ENCODE peak calls at places on chromosome 10, in eight cellular contexts. P, J, B, N, D, H, U and V are unnamed samples.
A peak's percentile ranks its signal among the peaks of the same experiment; 100 is the strongest.

GRCh38 chr10:101047961-101048892 is 13.6 kb upstream of the KAZALD1 start:
- DNase-seq in U (peak; percentile 86), N (no peak), P (no peak), B (no peak), J (no peak), H (no peak), D (no peak), V (no peak)

GRCh38 chr10:83346216-83346910 is 792.9 kb upstream of the GHITM start:
- DNase-seq in N (peak; percentile 22), H (no peak), B (no peak), J (no peak), U (no peak), P (no peak), D (no peak), V (no peak)

GRCh38 chr10:118963963-118964362 is 65.6 kb upstream of the NANOS1 start:
- DNase-seq in N (no peak), D (no peak), U (no peak), H (no peak), B (no peak), J (no peak), P (no peak), V (no peak)

GRCh38 chr10:22252286-22252800 is 34.5 kb upstream of the EBLN1 start:
- DNase-seq in U (no peak), B (no peak), H (peak; percentile 78), P (no peak), J (no peak), N (peak; percentile 64), D (no peak), V (no peak)

GRCh38 chr10:99993994-99994689 is 15.6 kb downstream of the DNMBP start:
- DNase-seq in J (peak; percentile 54), H (no peak), D (no peak), P (peak; percentile 50), N (peak; percentile 93), B (peak; percentile 85), U (peak; percentile 28), V (no peak)

GRCh38 chr10:67788028-67788886 is 49.7 kb downstream of the DNAJC12 start:
- DNase-seq in J (no peak), N (no peak), H (peak; percentile 82), P (peak; percentile 38), B (no peak), D (no peak), U (peak; percentile 95), V (no peak)

GRCh38 chr10:98713586-98713985 is 266.9 kb upstream of the HPS1 start:
- DNase-seq in J (no peak), B (no peak), N (no peak), U (no peak), H (no peak), P (no peak), D (no peak), V (no peak)

GRCh38 chr10:117334075-117334474 is 41.2 kb downstream of the PDZD8 start:
- DNase-seq in H (no peak), J (no peak), P (no peak), B (no peak), U (no peak), N (peak; percentile 40), D (no peak), V (no peak)

GRCh38 chr10:48802611-48803046 is 118.0 kb downstream of the WDFY4 start:
- DNase-seq in B (no peak), H (no peak), D (no peak), P (no peak), N (no peak), J (no peak), U (no peak), V (no peak)

GRCh38 chr10:112834661-112835060 is 115.4 kb upstream of the TCF7L2 start:
- DNase-seq in N (no peak), P (no peak), B (no peak), D (no peak), H (no peak), J (no peak), U (no peak), V (no peak)

GRCh38 chr10:100101526-100102076 is 19.9 kb upstream of the CPN1 start:
- DNase-seq in D (no peak), J (no peak), B (peak; percentile 5), P (peak; percentile 20), H (no peak), N (no peak), U (no peak), V (no peak)

DNA sequence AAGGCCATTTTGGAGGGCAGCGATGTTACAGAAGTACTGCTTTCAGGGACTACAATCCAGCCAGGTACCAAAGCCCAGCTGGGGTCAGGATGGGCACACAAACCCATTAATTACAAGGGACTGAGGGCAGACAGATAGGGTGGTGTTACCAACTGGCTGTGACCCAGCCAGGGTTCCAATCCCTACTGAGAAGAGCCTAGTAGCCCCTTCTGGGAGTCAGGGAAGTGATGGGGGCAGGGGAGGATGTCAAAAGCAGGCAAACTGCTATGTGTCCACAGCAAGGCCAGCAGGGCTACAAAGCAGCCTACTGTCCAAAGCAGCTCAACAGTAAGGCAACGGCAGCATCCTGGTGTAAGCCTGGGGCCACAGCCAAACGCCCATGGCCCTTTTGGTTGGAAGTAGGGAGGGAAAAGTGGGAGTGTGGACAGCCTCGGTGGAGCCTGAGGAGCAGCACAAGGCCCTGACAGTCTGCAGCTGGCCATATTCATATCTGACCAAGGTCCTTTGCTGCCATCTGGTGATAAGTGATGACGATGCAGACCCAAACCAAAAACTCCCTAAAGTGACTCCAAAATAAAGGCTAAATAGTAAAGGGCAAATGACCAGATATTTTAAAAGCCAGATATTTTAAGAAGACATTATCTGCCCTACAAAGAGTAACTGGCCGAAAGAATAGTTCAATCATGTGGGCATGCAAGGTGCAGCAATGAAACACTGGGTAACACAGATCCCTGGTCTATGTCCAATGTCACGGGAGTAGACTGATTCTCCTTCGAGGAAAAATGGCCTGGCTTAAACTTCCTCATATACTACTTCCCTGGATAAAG is 56.9 kb downstream of the XPNPEP1 start:
- DNase-seq in B (peak; percentile 10), J (no peak), P (no peak), D (no peak), H (no peak), U (peak; percentile 52), N (no peak), V (no peak)
- TF ChIP-seq CTCF in B (peak; percentile 68), J (no peak), P (no peak), D (peak; percentile 28), H (peak; percentile 47), U (peak; percentile 63), N (peak; percentile 37), V (peak; percentile 14)

GRCh38 chr10:105070249-105070648 is 429.2 kb downstream of the SORCS3 start:
- DNase-seq in H (no peak), P (no peak), D (no peak), U (no peak), N (no peak), B (no peak), J (no peak), V (no peak)
- TF ChIP-seq CTCF in H (no peak), P (no peak), D (no peak), U (no peak), N (no peak), B (no peak), J (no peak), V (no peak)

GRCh38 chr10:93110472-93111146 is 36.9 kb downstream of the CYP26A1 start:
- DNase-seq in H (no peak), U (no peak), N (no peak), J (no peak), B (no peak), P (no peak), D (no peak), V (no peak)

GRCh38 chr10:93121311-93121710 is 47.6 kb downstream of the CYP26A1 start:
- DNase-seq in N (no peak), B (no peak), U (no peak), J (no peak), D (no peak), P (no peak), H (no peak), V (no peak)

GRCh38 chr10:93113042-93113441 is 39.3 kb downstream of the CYP26A1 start:
- DNase-seq in H (no peak), U (no peak), J (no peak), P (no peak), N (no peak), B (no peak), D (no peak), V (no peak)

DNA sequence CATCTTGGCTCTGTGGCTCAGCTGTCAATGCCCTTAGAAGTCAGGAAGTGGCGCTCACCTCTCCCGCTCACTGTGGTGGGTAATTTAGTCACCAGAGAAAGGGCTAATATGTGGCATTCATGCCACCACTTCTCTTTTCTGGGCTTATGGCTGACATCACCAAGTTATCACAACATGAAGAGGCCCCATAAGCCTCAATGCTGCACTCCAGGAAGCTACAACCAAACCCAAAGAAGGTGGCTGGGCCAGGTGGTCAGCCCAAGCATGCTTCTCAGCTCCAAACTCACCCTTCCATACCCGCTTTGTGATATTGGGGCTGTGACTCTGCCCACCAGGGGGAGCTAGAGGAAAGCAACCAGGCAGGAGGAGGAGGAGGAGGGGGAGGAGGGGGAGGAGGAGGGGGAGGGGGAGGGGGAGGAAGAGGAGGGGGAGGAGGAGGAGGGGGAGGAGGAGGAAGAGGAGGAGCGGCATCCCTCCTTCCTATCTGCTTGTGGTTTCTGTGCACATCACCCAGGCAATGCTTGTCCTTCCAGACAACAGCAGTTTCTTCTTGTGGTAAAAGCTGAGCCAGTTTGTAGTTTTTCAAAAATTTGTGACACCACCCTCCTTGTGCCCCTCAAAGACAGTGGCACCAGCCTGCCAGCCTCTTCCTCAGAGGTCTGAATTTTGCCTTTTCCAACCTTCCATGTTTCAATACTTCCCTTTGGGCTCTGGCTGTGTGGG is 42.1 kb downstream of the CYP26A1 start:
- DNase-seq in D (no peak), H (peak; percentile 65), J (no peak), U (peak; percentile 92), N (peak; percentile 14), P (peak; percentile 76), B (peak; percentile 46), V (no peak)
- TF ChIP-seq CTCF in D (peak; percentile 62), H (peak; percentile 47), J (peak; percentile 59), U (peak; percentile 61), N (peak; percentile 52), P (peak; percentile 19), B (peak; percentile 67), V (peak; percentile 72)

GRCh38 chr10:130691787-130692186 is 555.6 kb downstream of the GLRX3 start:
- DNase-seq in J (no peak), P (no peak), N (no peak), D (no peak), H (no peak), B (no peak), U (no peak), V (no peak)

GRCh38 chr10:130687566-130687965 is 551.4 kb downstream of the GLRX3 start:
- DNase-seq in U (no peak), D (no peak), B (no peak), N (no peak), J (no peak), H (no peak), P (no peak), V (no peak)

GRCh38 chr10:130689743-130690626 is 553.8 kb downstream of the GLRX3 start:
- DNase-seq in D (no peak), J (no peak), B (no peak), N (no peak), P (no peak), U (no peak), H (no peak), V (no peak)

DNA sequence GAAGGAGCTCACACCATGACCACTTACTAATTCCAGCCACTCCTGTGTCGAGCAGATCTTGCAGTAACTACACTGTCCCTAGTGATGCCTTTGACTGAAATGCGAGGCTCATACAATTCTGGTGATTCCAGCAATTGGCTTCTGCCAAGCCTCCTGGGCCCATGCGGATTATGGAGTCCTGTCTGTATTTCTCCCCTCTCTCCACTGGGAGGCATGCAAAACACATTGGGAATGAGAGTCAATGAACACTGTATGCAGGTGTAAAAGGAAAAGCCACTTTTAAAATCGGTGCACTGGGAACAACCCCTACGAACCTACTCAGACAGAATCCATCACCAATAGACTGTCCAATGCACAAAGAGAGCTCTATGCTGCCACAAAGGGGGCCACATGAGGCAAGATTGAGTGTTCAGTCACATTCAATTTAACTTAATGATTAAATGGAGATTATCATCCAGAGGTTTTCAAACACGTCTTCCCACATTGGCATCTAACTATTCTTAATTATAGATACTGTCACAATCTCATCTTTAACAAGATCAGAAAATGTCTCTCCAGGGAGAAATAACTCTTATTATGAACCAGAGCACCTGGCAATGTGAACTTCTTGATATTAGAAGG is 550.6 kb downstream of the GLRX3 start:
- DNase-seq in B (no peak), J (no peak), U (peak; percentile 36), D (no peak), N (no peak), P (peak; percentile 26), H (no peak), V (no peak)
- TF ChIP-seq CTCF in B (no peak), J (no peak), U (peak; percentile 47), D (no peak), N (no peak), P (no peak), H (peak; percentile 39), V (no peak)